ENCODE peak calls at places on chromosomes 1 and 21, in seven cellular contexts. One of them, this sample, is unnamed. For H3K27me3, the result is how much of the 10 kb centered on the place peaks cover.

GRCh38 chr1:169928438-169929209 is 34.9 kb upstream of the SCYL3 start:
- DNase-seq in esophagus squamous epithelium: no peak
- DNase-seq in HCT116: peak
- DNase-seq in ovary: no peak
- DNase-seq in heart left ventricle: no peak
- DNase-seq in IMR-90: peak
- DNase-seq in breast epithelium: no peak
- DNase-seq in this sample: no peak

GRCh38 chr1:20588634-20589225 is at the start of gene CDA:
- DNase-seq in ovary: no peak
- DNase-seq in esophagus squamous epithelium: no peak
- DNase-seq in IMR-90: no peak
- DNase-seq in breast epithelium: no peak
- DNase-seq in HCT116: peak
- DNase-seq in heart left ventricle: peak
- DNase-seq in this sample: peak

GRCh38 chr1:23624440-23624839 is 65.1 kb upstream of the ID3 start:
- DNase-seq in breast epithelium: no peak
- DNase-seq in ovary: no peak
- DNase-seq in heart left ventricle: no peak
- DNase-seq in HCT116: no peak
- DNase-seq in esophagus squamous epithelium: no peak
- DNase-seq in IMR-90: no peak
- DNase-seq in this sample: no peak

GRCh38 chr1:115469703-115470476 is 131.8 kb upstream of the NGF start:
- DNase-seq in breast epithelium: no peak
- DNase-seq in HCT116: peak
- DNase-seq in heart left ventricle: no peak
- DNase-seq in IMR-90: peak
- DNase-seq in ovary: peak
- DNase-seq in esophagus squamous epithelium: no peak
- DNase-seq in this sample: peak

GRCh38 chr1:208431721-208432120 is 187.5 kb upstream of the PLXNA2 start:
- DNase-seq in breast epithelium: no peak
- DNase-seq in ovary: no peak
- DNase-seq in IMR-90: peak
- DNase-seq in esophagus squamous epithelium: no peak
- DNase-seq in heart left ventricle: no peak
- DNase-seq in HCT116: no peak
- DNase-seq in this sample: no peak

GRCh38 chr1:8439015-8439702 is 121.2 kb downstream of the SLC45A1 start:
- DNase-seq in esophagus squamous epithelium: no peak
- DNase-seq in HCT116: no peak
- DNase-seq in breast epithelium: peak
- DNase-seq in heart left ventricle: peak
- DNase-seq in ovary: peak
- DNase-seq in IMR-90: peak
- DNase-seq in this sample: peak

GRCh38 chr1:183180634-183181056 is 5.4 kb upstream of the LAMC2 start:
- DNase-seq in heart left ventricle: peak
- DNase-seq in esophagus squamous epithelium: no peak
- DNase-seq in HCT116: no peak
- DNase-seq in IMR-90: peak
- DNase-seq in breast epithelium: peak
- DNase-seq in ovary: no peak
- DNase-seq in this sample: no peak

GRCh38 chr1:169107673-169108160 is 1.2 kb downstream of the ATP1B1 start:
- DNase-seq in HCT116: no peak
- DNase-seq in esophagus squamous epithelium: no peak
- DNase-seq in breast epithelium: no peak
- DNase-seq in ovary: peak
- DNase-seq in heart left ventricle: peak
- DNase-seq in IMR-90: peak
- DNase-seq in this sample: no peak

GRCh38 chr1:59505596-59506028 is 208.7 kb downstream of the FGGY start:
- DNase-seq in IMR-90: no peak
- DNase-seq in esophagus squamous epithelium: no peak
- DNase-seq in breast epithelium: no peak
- DNase-seq in heart left ventricle: no peak
- DNase-seq in HCT116: no peak
- DNase-seq in ovary: no peak
- DNase-seq in this sample: no peak

GRCh38 chr1:167860231-167860923 is 53.6 kb downstream of the ADCY10 start:
- DNase-seq in ovary: no peak
- DNase-seq in esophagus squamous epithelium: no peak
- DNase-seq in breast epithelium: no peak
- DNase-seq in IMR-90: peak
- DNase-seq in HCT116: no peak
- DNase-seq in heart left ventricle: no peak
- DNase-seq in this sample: no peak

GRCh38 chr1:931380-932177 is 7.9 kb downstream of the SAMD11 start:
- DNase-seq in breast epithelium: no peak
- DNase-seq in HCT116: no peak
- DNase-seq in esophagus squamous epithelium: no peak
- DNase-seq in ovary: no peak
- DNase-seq in IMR-90: no peak
- DNase-seq in heart left ventricle: no peak
- DNase-seq in this sample: no peak
- H3K27me3 ChIP-seq in breast epithelium: under half
- H3K27me3 ChIP-seq in HCT116: under half
- H3K27me3 ChIP-seq in esophagus squamous epithelium: under half
- H3K27me3 ChIP-seq in ovary: under half
- H3K27me3 ChIP-seq in IMR-90: under half
- H3K27me3 ChIP-seq in heart left ventricle: under half
- H3K27me3 ChIP-seq in this sample: under half

GRCh38 chr1:170986901-170987300 is 51.6 kb downstream of the MROH9 start:
- DNase-seq in ovary: no peak
- DNase-seq in heart left ventricle: no peak
- DNase-seq in esophagus squamous epithelium: no peak
- DNase-seq in IMR-90: no peak
- DNase-seq in HCT116: no peak
- DNase-seq in breast epithelium: no peak
- DNase-seq in this sample: no peak
- TF ChIP-seq POLR2A in ovary: no peak
- TF ChIP-seq POLR2A in heart left ventricle: no peak
- TF ChIP-seq POLR2A in esophagus squamous epithelium: no peak
- TF ChIP-seq POLR2A in IMR-90: no peak
- TF ChIP-seq POLR2A in HCT116: no peak
- TF ChIP-seq POLR2A in breast epithelium: no peak
- TF ChIP-seq POLR2A in this sample: no peak

GRCh38 chr1:154759196-154759595 is 110.9 kb downstream of the KCNN3 start:
- DNase-seq in heart left ventricle: no peak
- DNase-seq in HCT116: no peak
- DNase-seq in ovary: no peak
- DNase-seq in breast epithelium: no peak
- DNase-seq in IMR-90: no peak
- DNase-seq in esophagus squamous epithelium: no peak
- DNase-seq in this sample: peak

GRCh38 chr1:154757149-154757548 is 112.9 kb downstream of the KCNN3 start:
- DNase-seq in ovary: no peak
- DNase-seq in IMR-90: no peak
- DNase-seq in breast epithelium: no peak
- DNase-seq in heart left ventricle: no peak
- DNase-seq in esophagus squamous epithelium: no peak
- DNase-seq in HCT116: no peak
- DNase-seq in this sample: peak

GRCh38 chr1:154760469-154760933 is 109.6 kb downstream of the KCNN3 start:
- DNase-seq in IMR-90: no peak
- DNase-seq in breast epithelium: peak
- DNase-seq in esophagus squamous epithelium: no peak
- DNase-seq in ovary: peak
- DNase-seq in heart left ventricle: peak
- DNase-seq in HCT116: peak
- DNase-seq in this sample: peak

GRCh38 chr1:154758346-154758745 is 111.7 kb downstream of the KCNN3 start:
- DNase-seq in breast epithelium: no peak
- DNase-seq in HCT116: no peak
- DNase-seq in esophagus squamous epithelium: no peak
- DNase-seq in IMR-90: no peak
- DNase-seq in ovary: no peak
- DNase-seq in heart left ventricle: no peak
- DNase-seq in this sample: peak

GRCh38 chr1:154759793-154760192 is 110.3 kb downstream of the KCNN3 start:
- DNase-seq in esophagus squamous epithelium: no peak
- DNase-seq in breast epithelium: no peak
- DNase-seq in HCT116: no peak
- DNase-seq in ovary: no peak
- DNase-seq in heart left ventricle: no peak
- DNase-seq in IMR-90: no peak
- DNase-seq in this sample: peak
- H3K27me3 ChIP-seq in esophagus squamous epithelium: under half
- H3K27me3 ChIP-seq in breast epithelium: under half
- H3K27me3 ChIP-seq in HCT116: under half
- H3K27me3 ChIP-seq in ovary: under half
- H3K27me3 ChIP-seq in heart left ventricle: under half
- H3K27me3 ChIP-seq in IMR-90: under half
- H3K27me3 ChIP-seq in this sample: under half

DNA sequence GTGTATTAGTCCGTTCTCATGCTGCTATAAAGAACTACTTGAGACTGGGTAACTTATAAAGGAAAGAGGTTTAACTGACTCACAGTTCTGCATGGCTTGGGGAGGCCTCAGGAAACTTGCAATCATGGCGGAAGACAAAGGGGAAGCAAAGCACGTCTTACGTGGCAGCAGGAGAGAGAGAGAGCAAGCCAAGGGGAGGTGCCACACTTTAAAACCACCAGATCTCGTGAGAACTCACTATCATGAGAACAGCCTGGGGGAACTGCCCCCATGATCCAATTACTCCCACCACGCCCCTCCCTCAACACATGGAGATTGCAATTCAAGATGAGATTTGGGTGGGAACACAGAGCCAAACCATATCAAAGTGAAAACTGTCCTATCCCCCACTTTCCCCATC is 4.2 kb upstream of the MIS18A start:
- DNase-seq in esophagus squamous epithelium: no peak
- DNase-seq in breast epithelium: no peak
- DNase-seq in IMR-90: no peak
- DNase-seq in HCT116: no peak
- DNase-seq in ovary: no peak
- DNase-seq in heart left ventricle: no peak
- DNase-seq in this sample: no peak
- TF ChIP-seq POLR2A in esophagus squamous epithelium: no peak
- TF ChIP-seq POLR2A in breast epithelium: no peak
- TF ChIP-seq POLR2A in IMR-90: no peak
- TF ChIP-seq POLR2A in HCT116: no peak
- TF ChIP-seq POLR2A in ovary: no peak
- TF ChIP-seq POLR2A in heart left ventricle: no peak
- TF ChIP-seq POLR2A in this sample: no peak

GRCh38 chr1:14739433-14739832 is 140.9 kb downstream of the KAZN start:
- DNase-seq in breast epithelium: no peak
- DNase-seq in IMR-90: no peak
- DNase-seq in heart left ventricle: no peak
- DNase-seq in esophagus squamous epithelium: no peak
- DNase-seq in ovary: no peak
- DNase-seq in HCT116: no peak
- DNase-seq in this sample: no peak
- H3K27me3 ChIP-seq in breast epithelium: under half
- H3K27me3 ChIP-seq in IMR-90: under half
- H3K27me3 ChIP-seq in heart left ventricle: under half
- H3K27me3 ChIP-seq in esophagus squamous epithelium: under half
- H3K27me3 ChIP-seq in ovary: under half
- H3K27me3 ChIP-seq in HCT116: under half
- H3K27me3 ChIP-seq in this sample: under half

DNA sequence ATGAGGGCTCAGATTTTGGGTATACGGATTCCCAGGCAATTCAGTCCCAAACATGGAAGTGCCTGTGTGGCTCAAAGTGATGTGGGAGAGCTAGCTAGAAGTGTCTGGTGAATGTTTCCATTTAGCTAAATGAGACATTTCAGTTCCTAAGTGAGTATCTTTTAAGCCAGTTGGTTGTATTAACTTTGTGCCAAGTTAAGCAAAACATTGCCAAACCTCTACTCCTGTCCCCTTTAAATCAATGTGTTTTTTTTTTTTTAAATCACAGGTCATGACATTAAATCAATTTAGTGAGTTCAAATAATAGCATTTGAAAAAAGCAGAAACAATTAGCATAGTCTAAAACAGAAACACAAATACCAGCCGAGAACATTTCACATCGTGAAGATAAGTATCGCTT is 230.1 kb downstream of the ASTN1 start:
- DNase-seq in HCT116: no peak
- DNase-seq in ovary: no peak
- DNase-seq in heart left ventricle: no peak
- DNase-seq in breast epithelium: no peak
- DNase-seq in IMR-90: no peak
- DNase-seq in esophagus squamous epithelium: no peak
- DNase-seq in this sample: no peak
- TF ChIP-seq POLR2A in HCT116: no peak
- TF ChIP-seq POLR2A in ovary: no peak
- TF ChIP-seq POLR2A in heart left ventricle: no peak
- TF ChIP-seq POLR2A in breast epithelium: no peak
- TF ChIP-seq POLR2A in IMR-90: no peak
- TF ChIP-seq POLR2A in esophagus squamous epithelium: no peak
- TF ChIP-seq POLR2A in this sample: no peak